ENCODE peak calls at places on chromosomes 12 and 14, in nine cellular contexts. One of them, this sample, is unnamed.
A peak's percentile ranks its signal among the peaks of the same experiment; 100 is the strongest.

GRCh38 chr12:3694673-3695072 is 58.2 kb downstream of the CRACR2A start:
- DNase-seq in B cell: no peak
- DNase-seq in K562: no peak
- DNase-seq in lower leg skin: no peak
- DNase-seq in astrocyte of the spinal cord: no peak
- DNase-seq in HFFc6: no peak
- DNase-seq in AG09309: no peak
- DNase-seq in nephron progenitor cell: no peak
- DNase-seq in cardiac muscle cell: no peak
- DNase-seq in this sample: no peak

GRCh38 chr12:34404377-34405285 is 382.3 kb downstream of the ALG10 start:
- DNase-seq in astrocyte of the spinal cord: no peak
- DNase-seq in nephron progenitor cell: no peak
- DNase-seq in AG09309: no peak
- DNase-seq in cardiac muscle cell: no peak
- DNase-seq in lower leg skin: peak; percentile 39
- DNase-seq in K562: peak; percentile 1
- DNase-seq in HFFc6: no peak
- DNase-seq in B cell: no peak
- DNase-seq in this sample: peak; percentile 9

GRCh38 chr12:14710632-14711324 is 14.4 kb upstream of the GUCY2C start:
- DNase-seq in cardiac muscle cell: no peak
- DNase-seq in B cell: no peak
- DNase-seq in nephron progenitor cell: no peak
- DNase-seq in AG09309: no peak
- DNase-seq in HFFc6: no peak
- DNase-seq in astrocyte of the spinal cord: no peak
- DNase-seq in lower leg skin: no peak
- DNase-seq in K562: no peak
- DNase-seq in this sample: no peak

GRCh38 chr14:60656755-60657608 is 7.7 kb upstream of the SIX1 start:
- DNase-seq in B cell: peak; percentile 58
- DNase-seq in HFFc6: peak; percentile 44
- DNase-seq in nephron progenitor cell: peak; percentile 78
- DNase-seq in lower leg skin: peak; percentile 85
- DNase-seq in cardiac muscle cell: peak; percentile 74
- DNase-seq in K562: no peak
- DNase-seq in AG09309: no peak
- DNase-seq in astrocyte of the spinal cord: peak; percentile 78
- DNase-seq in this sample: peak; percentile 56

GRCh38 chr14:63492391-63492790 is 50.8 kb downstream of the PPP2R5E start:
- DNase-seq in nephron progenitor cell: no peak
- DNase-seq in astrocyte of the spinal cord: peak; percentile 48
- DNase-seq in K562: no peak
- DNase-seq in cardiac muscle cell: peak; percentile 37
- DNase-seq in B cell: no peak
- DNase-seq in lower leg skin: no peak
- DNase-seq in HFFc6: peak; percentile 79
- DNase-seq in AG09309: peak; percentile 56
- DNase-seq in this sample: no peak

GRCh38 chr12:95385646-95386045 is 88.3 kb upstream of the METAP2 start:
- DNase-seq in B cell: no peak
- DNase-seq in lower leg skin: no peak
- DNase-seq in astrocyte of the spinal cord: no peak
- DNase-seq in K562: no peak
- DNase-seq in AG09309: peak; percentile 18
- DNase-seq in cardiac muscle cell: peak; percentile 70
- DNase-seq in HFFc6: no peak
- DNase-seq in nephron progenitor cell: no peak
- DNase-seq in this sample: no peak

GRCh38 chr12:107487011-107487680 is 198.5 kb upstream of the PWP1 start:
- DNase-seq in lower leg skin: peak; percentile 54
- DNase-seq in HFFc6: no peak
- DNase-seq in nephron progenitor cell: no peak
- DNase-seq in K562: no peak
- DNase-seq in B cell: no peak
- DNase-seq in AG09309: no peak
- DNase-seq in cardiac muscle cell: no peak
- DNase-seq in astrocyte of the spinal cord: no peak
- DNase-seq in this sample: no peak

GRCh38 chr12:120257041-120257821 is 8.3 kb downstream of the PXN start:
- DNase-seq in nephron progenitor cell: no peak
- DNase-seq in astrocyte of the spinal cord: peak; percentile 96
- DNase-seq in HFFc6: peak; percentile 84
- DNase-seq in K562: no peak
- DNase-seq in B cell: no peak
- DNase-seq in cardiac muscle cell: peak; percentile 97
- DNase-seq in lower leg skin: no peak
- DNase-seq in AG09309: peak; percentile 86
- DNase-seq in this sample: no peak

GRCh38 chr14:100899841-100900771 is 3.4 kb downstream of the RTL1 start:
- DNase-seq in astrocyte of the spinal cord: no peak
- DNase-seq in B cell: no peak
- DNase-seq in AG09309: no peak
- DNase-seq in cardiac muscle cell: peak; percentile 19
- DNase-seq in HFFc6: no peak
- DNase-seq in K562: peak; percentile 28
- DNase-seq in nephron progenitor cell: peak; percentile 43
- DNase-seq in lower leg skin: peak; percentile 74
- DNase-seq in this sample: no peak
- TF ChIP-seq CTCF in astrocyte of the spinal cord: no peak
- TF ChIP-seq CTCF in B cell: no peak
- TF ChIP-seq CTCF in AG09309: no peak
- TF ChIP-seq CTCF in cardiac muscle cell: no peak
- TF ChIP-seq CTCF in HFFc6: no peak
- TF ChIP-seq CTCF in K562: no peak
- TF ChIP-seq CTCF in nephron progenitor cell: peak; percentile 27
- TF ChIP-seq CTCF in lower leg skin: no peak
- TF ChIP-seq CTCF in this sample: peak; percentile 47

GRCh38 chr14:32076278-32077080 is 625 bp upstream of the ARHGAP5 start:
- DNase-seq in nephron progenitor cell: peak; percentile 97
- DNase-seq in astrocyte of the spinal cord: peak; percentile 98
- DNase-seq in K562: peak; percentile 82
- DNase-seq in HFFc6: peak; percentile 90
- DNase-seq in AG09309: peak; percentile 81
- DNase-seq in lower leg skin: peak; percentile 98
- DNase-seq in B cell: peak; percentile 80
- DNase-seq in cardiac muscle cell: peak; percentile 99
- DNase-seq in this sample: peak; percentile 96

GRCh38 chr14:32075636-32076277 is 1.3 kb upstream of the ARHGAP5 start:
- DNase-seq in HFFc6: no peak
- DNase-seq in AG09309: peak; percentile 20
- DNase-seq in B cell: no peak
- DNase-seq in lower leg skin: no peak
- DNase-seq in cardiac muscle cell: peak; percentile 24
- DNase-seq in nephron progenitor cell: no peak
- DNase-seq in K562: peak; percentile 16
- DNase-seq in astrocyte of the spinal cord: no peak
- DNase-seq in this sample: peak; percentile 31

GRCh38 chr14:32078030-32078793 is 1.1 kb downstream of the ARHGAP5 start:
- DNase-seq in lower leg skin: peak; percentile 85
- DNase-seq in HFFc6: peak; percentile 9
- DNase-seq in B cell: no peak
- DNase-seq in cardiac muscle cell: peak; percentile 57
- DNase-seq in AG09309: no peak
- DNase-seq in astrocyte of the spinal cord: peak; percentile 50
- DNase-seq in K562: peak; percentile 17
- DNase-seq in nephron progenitor cell: peak; percentile 12
- DNase-seq in this sample: no peak

GRCh38 chr14:32078794-32079663 is 1.9 kb downstream of the ARHGAP5 start:
- DNase-seq in astrocyte of the spinal cord: peak; percentile 28
- DNase-seq in HFFc6: peak; percentile 5
- DNase-seq in nephron progenitor cell: no peak
- DNase-seq in lower leg skin: no peak
- DNase-seq in B cell: no peak
- DNase-seq in cardiac muscle cell: peak; percentile 15
- DNase-seq in AG09309: no peak
- DNase-seq in K562: no peak
- DNase-seq in this sample: no peak

DNA sequence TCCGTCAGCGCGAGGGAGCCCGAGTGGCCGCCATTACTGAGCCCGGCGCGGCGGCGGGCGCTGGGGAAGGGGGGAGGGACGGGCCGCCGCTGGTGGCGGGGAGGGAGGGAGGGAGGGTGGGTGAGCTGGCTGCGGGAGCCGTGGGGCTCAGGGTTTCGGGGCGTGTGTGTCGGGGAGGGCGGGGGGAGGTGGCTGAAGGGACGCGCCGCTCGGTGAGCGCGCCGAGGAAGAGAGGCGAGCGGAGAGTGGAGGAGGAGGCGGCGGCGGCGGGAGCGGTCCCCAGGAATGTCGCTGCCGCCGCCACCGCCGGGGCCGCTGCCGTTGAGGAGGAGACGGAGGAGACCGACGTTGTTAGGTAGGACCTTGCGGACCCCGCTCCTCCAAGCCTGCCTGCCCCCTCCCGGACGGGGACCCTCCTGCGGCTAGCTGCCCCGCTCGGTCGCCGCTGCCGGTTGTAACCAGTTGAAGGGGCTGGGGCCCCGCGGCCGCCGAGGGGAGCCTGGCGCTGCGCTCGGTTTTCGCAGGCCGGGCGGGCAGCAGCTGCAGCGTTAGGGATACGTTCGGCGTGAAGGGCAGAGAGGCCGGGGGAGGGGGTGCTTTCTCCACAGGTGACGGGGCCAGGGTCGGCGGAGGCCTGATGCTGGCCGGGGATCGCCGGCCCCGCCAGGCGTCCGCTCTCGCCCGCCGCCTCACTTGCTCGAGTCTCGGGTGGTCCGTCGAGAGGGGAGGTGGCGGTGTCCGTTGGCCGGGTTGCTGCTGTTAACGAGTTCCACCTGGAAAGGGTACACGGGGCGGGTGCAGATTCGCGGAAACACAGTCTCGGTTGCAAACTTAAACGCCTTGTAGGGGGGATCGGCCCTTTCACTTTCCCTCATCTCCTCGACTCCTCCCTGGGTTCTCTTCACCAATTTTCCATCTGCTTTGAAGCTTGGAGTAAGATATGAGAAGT is at the start of gene ARHGAP5:
- DNase-seq in astrocyte of the spinal cord: peak; percentile 54
- DNase-seq in lower leg skin: peak; percentile 90
- DNase-seq in cardiac muscle cell: peak; percentile 52
- DNase-seq in AG09309: no peak
- DNase-seq in B cell: peak; percentile 77
- DNase-seq in K562: no peak
- DNase-seq in HFFc6: peak; percentile 1
- DNase-seq in nephron progenitor cell: peak; percentile 76
- DNase-seq in this sample: peak; percentile 76
- TF ChIP-seq CTCF in astrocyte of the spinal cord: peak; percentile 6
- TF ChIP-seq CTCF in lower leg skin: no peak
- TF ChIP-seq CTCF in cardiac muscle cell: no peak
- TF ChIP-seq CTCF in AG09309: no peak
- TF ChIP-seq CTCF in B cell: no peak
- TF ChIP-seq CTCF in K562: peak; percentile 14
- TF ChIP-seq CTCF in HFFc6: peak; percentile 56
- TF ChIP-seq CTCF in nephron progenitor cell: no peak
- TF ChIP-seq CTCF in this sample: peak; percentile 38

GRCh38 chr12:78864483-78865296 is at the start of gene SYT1:
- DNase-seq in AG09309: peak; percentile 33
- DNase-seq in astrocyte of the spinal cord: peak; percentile 91
- DNase-seq in K562: no peak
- DNase-seq in lower leg skin: peak; percentile 87
- DNase-seq in cardiac muscle cell: peak; percentile 63
- DNase-seq in HFFc6: peak; percentile 80
- DNase-seq in B cell: no peak
- DNase-seq in nephron progenitor cell: peak; percentile 83
- DNase-seq in this sample: peak; percentile 9

GRCh38 chr12:78866518-78866917 is 1.9 kb downstream of the SYT1 start:
- DNase-seq in astrocyte of the spinal cord: no peak
- DNase-seq in cardiac muscle cell: no peak
- DNase-seq in lower leg skin: no peak
- DNase-seq in B cell: no peak
- DNase-seq in K562: no peak
- DNase-seq in nephron progenitor cell: no peak
- DNase-seq in HFFc6: no peak
- DNase-seq in AG09309: no peak
- DNase-seq in this sample: no peak

GRCh38 chr12:78865297-78865955 is 852 bp downstream of the SYT1 start:
- DNase-seq in HFFc6: no peak
- DNase-seq in cardiac muscle cell: no peak
- DNase-seq in B cell: no peak
- DNase-seq in lower leg skin: no peak
- DNase-seq in AG09309: no peak
- DNase-seq in astrocyte of the spinal cord: no peak
- DNase-seq in nephron progenitor cell: no peak
- DNase-seq in K562: no peak
- DNase-seq in this sample: no peak

DNA sequence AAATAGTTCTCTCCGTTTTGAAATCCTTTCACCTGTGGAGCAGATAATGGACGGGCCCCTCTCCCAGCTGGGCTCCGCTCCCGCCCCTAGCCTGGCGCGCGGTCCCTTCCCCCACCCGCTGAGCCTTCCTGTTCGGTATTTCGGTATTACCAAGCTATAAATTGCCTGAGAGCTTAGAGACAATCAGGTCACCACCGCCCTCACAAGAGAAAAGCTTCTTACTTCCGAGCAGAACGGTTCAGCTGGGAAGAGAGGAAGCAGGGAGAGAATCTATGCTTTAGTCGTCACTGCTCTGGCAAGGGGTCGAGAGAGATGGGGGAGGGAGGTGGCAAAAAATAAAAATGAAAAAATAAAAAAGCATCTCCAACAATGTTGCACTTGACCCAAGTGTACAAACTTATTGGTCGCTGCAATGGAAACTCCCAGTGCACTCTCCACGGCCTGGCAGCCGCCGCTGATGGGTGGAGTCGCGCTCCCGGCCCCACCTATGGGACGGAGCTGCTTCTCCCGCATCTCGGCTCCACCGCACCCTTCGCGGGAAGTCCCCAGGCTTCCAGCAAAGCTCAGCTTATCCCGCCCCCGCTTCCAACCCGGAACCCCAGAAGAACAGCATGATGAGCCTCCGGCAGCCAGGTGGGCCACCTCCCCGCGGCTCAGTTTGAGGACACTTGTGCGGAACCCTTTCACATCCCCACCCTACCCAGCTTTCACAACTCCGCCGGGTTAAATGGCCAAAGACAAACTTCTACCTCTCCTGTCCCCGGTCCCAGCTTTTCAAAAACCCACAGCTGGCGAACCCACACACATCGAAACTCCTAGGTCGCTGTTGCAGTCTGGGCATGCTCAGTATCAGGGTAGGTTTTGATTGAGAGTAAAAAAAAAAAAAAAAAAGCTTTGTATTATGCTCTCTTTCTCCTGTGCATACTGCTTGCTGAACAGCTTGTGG is 819 bp upstream of the SYT1 start:
- DNase-seq in astrocyte of the spinal cord: peak; percentile 73
- DNase-seq in HFFc6: peak; percentile 35
- DNase-seq in K562: no peak
- DNase-seq in nephron progenitor cell: peak; percentile 62
- DNase-seq in lower leg skin: peak; percentile 85
- DNase-seq in B cell: no peak
- DNase-seq in AG09309: no peak
- DNase-seq in cardiac muscle cell: peak; percentile 36
- DNase-seq in this sample: peak; percentile 15
- TF ChIP-seq CTCF in astrocyte of the spinal cord: no peak
- TF ChIP-seq CTCF in HFFc6: no peak
- TF ChIP-seq CTCF in K562: no peak
- TF ChIP-seq CTCF in nephron progenitor cell: no peak
- TF ChIP-seq CTCF in lower leg skin: no peak
- TF ChIP-seq CTCF in B cell: no peak
- TF ChIP-seq CTCF in AG09309: no peak
- TF ChIP-seq CTCF in cardiac muscle cell: no peak
- TF ChIP-seq CTCF in this sample: no peak

GRCh38 chr14:77709412-77709811 is 1.5 kb downstream of the SLIRP start:
- DNase-seq in B cell: no peak
- DNase-seq in K562: no peak
- DNase-seq in lower leg skin: no peak
- DNase-seq in HFFc6: no peak
- DNase-seq in cardiac muscle cell: no peak
- DNase-seq in nephron progenitor cell: no peak
- DNase-seq in astrocyte of the spinal cord: no peak
- DNase-seq in AG09309: no peak
- DNase-seq in this sample: no peak

GRCh38 chr14:77707724-77708408 is at the start of the genes ALKBH1 and SLIRP:
- DNase-seq in cardiac muscle cell: peak; percentile 78
- DNase-seq in K562: peak; percentile 66
- DNase-seq in lower leg skin: peak; percentile 97
- DNase-seq in AG09309: peak; percentile 13
- DNase-seq in nephron progenitor cell: peak; percentile 85
- DNase-seq in B cell: peak; percentile 90
- DNase-seq in HFFc6: peak; percentile 77
- DNase-seq in astrocyte of the spinal cord: peak; percentile 80
- DNase-seq in this sample: peak; percentile 60

GRCh38 chr14:77708749-77709148 is 846 bp downstream of the SLIRP start:
- DNase-seq in cardiac muscle cell: no peak
- DNase-seq in K562: no peak
- DNase-seq in lower leg skin: no peak
- DNase-seq in AG09309: no peak
- DNase-seq in nephron progenitor cell: no peak
- DNase-seq in astrocyte of the spinal cord: no peak
- DNase-seq in B cell: no peak
- DNase-seq in HFFc6: no peak
- DNase-seq in this sample: no peak

GRCh38 chr14:77710364-77710763 is 2.5 kb downstream of the SLIRP start:
- DNase-seq in nephron progenitor cell: no peak
- DNase-seq in B cell: no peak
- DNase-seq in AG09309: no peak
- DNase-seq in K562: no peak
- DNase-seq in HFFc6: no peak
- DNase-seq in cardiac muscle cell: no peak
- DNase-seq in astrocyte of the spinal cord: no peak
- DNase-seq in lower leg skin: no peak
- DNase-seq in this sample: no peak

DNA sequence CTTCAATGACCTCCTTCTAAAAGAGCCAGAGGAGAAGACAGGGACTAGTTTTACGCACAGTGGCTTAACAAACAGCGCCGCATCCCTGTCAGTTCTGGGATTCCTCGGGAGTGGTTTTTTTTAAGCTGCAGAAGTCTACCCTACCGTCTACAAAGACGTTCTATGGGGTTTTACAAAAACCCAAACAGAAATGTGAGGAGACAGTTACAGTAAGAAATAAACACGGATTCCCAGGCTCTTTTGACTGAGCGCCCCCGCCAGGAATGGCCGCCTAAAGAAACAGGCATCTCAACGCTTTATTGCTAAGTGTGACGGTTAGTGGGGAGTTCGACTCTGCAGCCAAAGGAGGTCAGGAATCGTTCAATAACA is 484 bp downstream of the ALKBH1 start:
- DNase-seq in astrocyte of the spinal cord: peak; percentile 43
- DNase-seq in nephron progenitor cell: no peak
- DNase-seq in HFFc6: peak; percentile 65
- DNase-seq in AG09309: peak; percentile 13
- DNase-seq in K562: peak; percentile 26
- DNase-seq in B cell: no peak
- DNase-seq in lower leg skin: no peak
- DNase-seq in cardiac muscle cell: peak; percentile 45
- DNase-seq in this sample: no peak
- TF ChIP-seq CTCF in astrocyte of the spinal cord: peak; percentile 55
- TF ChIP-seq CTCF in nephron progenitor cell: no peak
- TF ChIP-seq CTCF in HFFc6: peak; percentile 70
- TF ChIP-seq CTCF in AG09309: peak; percentile 59
- TF ChIP-seq CTCF in K562: peak; percentile 51
- TF ChIP-seq CTCF in B cell: no peak
- TF ChIP-seq CTCF in lower leg skin: no peak
- TF ChIP-seq CTCF in cardiac muscle cell: peak; percentile 43
- TF ChIP-seq CTCF in this sample: peak; percentile 23

This sample was measured in progenitor cell of endocrine pancreas.